ENCODE peak calls at places on chromosome 19, in eight cellular contexts. R is HCT116; Z is breast epithelium; F is GM23338; Q is effector memory CD4-positive, alpha-beta T cell; H is CD8-positive, alpha-beta T cell; V is gastrocnemius medialis; W is neural progenitor cell. A is an unnamed sample. For H3K27me3 and H3K36me3, the result is how much of the 10 kb centered on the place peaks cover.

GRCh38 chr19:34173145-34173956 is 1.0 kb downstream of the LSM14A start:
- DNase-seq in R (no peak), Z (peak), F (peak), Q (no peak), H (no peak), V (no peak), W (peak), A (no peak)

GRCh38 chr19:37877147-37877546 is 29.2 kb downstream of the WDR87 start:
- DNase-seq in R (no peak), Z (no peak), F (no peak), Q (no peak), H (no peak), V (no peak), W (no peak), A (no peak)

GRCh38 chr19:15869109-15869555 is 28.7 kb downstream of the CYP4F2 start:
- DNase-seq in R (peak), Z (no peak), F (peak), Q (no peak), H (peak), V (no peak), W (no peak), A (peak)

GRCh38 chr19:20482721-20483120 is 82.9 kb downstream of the ZNF737 start:
- DNase-seq in R (no peak), Z (no peak), F (peak), Q (no peak), H (peak), V (no peak), W (no peak), A (peak)

GRCh38 chr19:43505941-43506340 is 1.4 kb upstream of the PHLDB3 start:
- DNase-seq in R (no peak), Z (no peak), F (no peak), Q (no peak), H (no peak), V (no peak), W (no peak), A (no peak)

GRCh38 chr19:22144394-22144793 is 52.4 kb downstream of the ZNF676 start:
- DNase-seq in R (peak), Z (no peak), F (peak), Q (no peak), H (no peak), V (no peak), W (peak), A (no peak)

GRCh38 chr19:34336781-34337271 is 28.2 kb upstream of the GPI start:
- DNase-seq in R (peak), Z (no peak), F (peak), Q (peak), H (peak), V (no peak), W (peak), A (no peak)

GRCh38 chr19:45276284-45276687 is 25.2 kb downstream of the MARK4 start:
- DNase-seq in R (no peak), Z (no peak), F (no peak), Q (no peak), H (no peak), V (no peak), W (no peak), A (no peak)

GRCh38 chr19:45601524-45602522 is at the start of gene GPR4:
- DNase-seq in R (no peak), Z (no peak), F (peak), Q (no peak), H (no peak), V (no peak), W (peak), A (peak)

GRCh38 chr19:54507824-54508223 is 5.2 kb downstream of the LAIR2 start:
- DNase-seq in R (no peak), Z (no peak), F (no peak), Q (no peak), H (no peak), V (no peak), W (no peak), A (no peak)

GRCh38 chr19:30722236-30722635 is 350.1 kb downstream of the ZNF536 start:
- DNase-seq in R (no peak), Z (no peak), F (no peak), Q (no peak), H (no peak), V (no peak), W (no peak), A (no peak)

GRCh38 chr19:45729774-45730388 is 815 bp downstream of the FBXO46 start:
- DNase-seq in R (no peak), Z (no peak), F (peak), Q (no peak), H (no peak), V (no peak), W (no peak), A (no peak)

GRCh38 chr19:42253245-42254082 is 1.5 kb downstream of the ERF start:
- DNase-seq in R (no peak), Z (no peak), F (peak), Q (peak), H (no peak), V (no peak), W (peak), A (peak)

GRCh38 chr19:35790981-35791813 is 15.8 kb downstream of the ARHGAP33 start:
- DNase-seq in R (no peak), Z (no peak), F (peak), Q (no peak), H (no peak), V (no peak), W (no peak), A (peak)

GRCh38 chr19:45767881-45768643 is 990 bp downstream of the SIX5 start:
- DNase-seq in R (no peak), Z (peak), F (peak), Q (no peak), H (no peak), V (peak), W (peak), A (peak)

GRCh38 chr19:29321116-29321515 is 108.2 kb upstream of the UQCRFS1 start:
- DNase-seq in R (no peak), Z (no peak), F (no peak), Q (no peak), H (no peak), V (no peak), W (no peak), A (no peak)

GRCh38 chr19:39582891-39583625 is 19.3 kb upstream of the LGALS13 start:
- DNase-seq in R (no peak), Z (no peak), F (no peak), Q (no peak), H (no peak), V (no peak), W (no peak), A (no peak)

GRCh38 chr19:14310055-14310454 is 71.2 kb upstream of the ADGRE5 start:
- DNase-seq in R (no peak), Z (no peak), F (no peak), Q (no peak), H (no peak), V (no peak), W (no peak), A (no peak)

GRCh38 chr19:14528419-14529253 is 758 bp upstream of the TECR start:
- DNase-seq in R (no peak), Z (no peak), F (no peak), Q (no peak), H (no peak), V (no peak), W (no peak), A (no peak)

GRCh38 chr19:40273469-40274360 is 11.4 kb downstream of the AKT2 start:
- DNase-seq in R (no peak), Z (no peak), F (no peak), Q (no peak), H (no peak), V (no peak), W (no peak), A (no peak)

GRCh38 chr19:41206926-41207750 is 11.9 kb upstream of the AXL start:
- DNase-seq in R (no peak), Z (no peak), F (peak), Q (no peak), H (no peak), V (peak), W (no peak), A (no peak)

GRCh38 chr19:40347476-40348124 is 597 bp downstream of the C19orf47 start:
- DNase-seq in R (no peak), Z (no peak), F (no peak), Q (no peak), H (no peak), V (no peak), W (no peak), A (no peak)

GRCh38 chr19:38134538-38135149 is 89.4 kb downstream of the DPF1 start:
- DNase-seq in R (no peak), Z (no peak), F (peak), Q (no peak), H (no peak), V (no peak), W (peak), A (no peak)

GRCh38 chr19:42114412-42114811 is 17.8 kb downstream of the POU2F2 start:
- DNase-seq in R (no peak), Z (no peak), F (peak), Q (no peak), H (no peak), V (no peak), W (no peak), A (peak)

DNA sequence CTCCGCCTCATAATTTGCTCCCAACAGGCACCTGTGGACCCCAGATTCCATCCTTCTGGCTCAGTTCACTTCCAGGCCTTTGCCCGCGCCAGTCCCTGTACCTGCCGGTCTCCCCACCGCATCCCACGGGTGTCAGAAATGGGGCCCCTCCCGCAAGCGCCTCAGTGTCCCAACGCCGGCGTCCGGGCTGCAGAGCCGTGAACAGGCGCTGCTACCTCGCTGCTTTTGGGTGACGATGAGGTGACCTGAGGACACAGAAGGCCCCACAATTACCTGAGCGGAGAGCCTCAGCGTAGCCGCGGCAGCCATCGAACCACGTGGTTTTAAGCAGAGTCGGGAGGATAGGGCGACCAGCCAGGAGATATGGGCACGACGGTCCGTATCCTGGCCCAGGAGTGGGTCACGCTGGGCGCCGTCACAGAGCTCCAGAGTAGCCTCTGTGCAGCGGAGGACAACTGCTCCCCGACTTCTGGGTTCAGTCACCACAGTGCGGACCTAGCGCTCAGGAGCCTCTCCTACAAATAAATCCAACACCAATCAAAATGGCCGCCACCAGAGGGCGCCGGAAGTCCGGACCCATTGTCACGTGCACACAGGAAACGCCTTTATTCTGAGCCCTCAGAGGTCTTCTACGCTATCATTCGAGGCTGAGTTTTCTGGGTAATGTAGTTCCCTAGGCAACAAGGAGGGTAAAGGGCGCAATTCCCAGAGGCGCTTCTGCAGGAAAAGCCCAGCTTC is at the start of gene ZNF814:
- DNase-seq in R (no peak), Z (peak), F (peak), Q (peak), H (peak), V (peak), W (peak), A (peak)
- H3K27ac ChIP-seq in R (no peak), Z (peak), F (peak), Q (peak), H (peak), V (peak), W (peak), A (peak)

DNA sequence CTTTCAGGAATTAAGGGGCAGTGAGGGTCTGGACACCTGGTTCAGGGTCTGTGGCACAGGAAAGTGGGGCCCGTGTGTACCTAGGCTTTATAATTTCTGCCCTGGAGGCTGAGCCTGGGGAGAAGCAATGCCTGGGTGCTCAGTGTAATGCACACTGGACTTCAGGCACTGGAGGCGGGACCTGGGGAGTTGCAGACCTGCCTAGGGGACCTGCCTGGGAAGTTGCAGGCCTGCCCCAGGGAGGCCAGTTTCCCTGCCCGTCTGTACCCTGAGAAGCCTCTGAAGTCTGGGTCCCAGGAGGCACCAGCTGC is 2.5 kb upstream of the TMEM59L start:
- DNase-seq in R (no peak), Z (no peak), F (no peak), Q (no peak), H (no peak), V (no peak), W (peak), A (no peak)
- H3K27me3 ChIP-seq in R (under half), Z (under half), F (half or more), Q (half or more), H (under half), V (half or more), W (half or more), A (half or more)

DNA sequence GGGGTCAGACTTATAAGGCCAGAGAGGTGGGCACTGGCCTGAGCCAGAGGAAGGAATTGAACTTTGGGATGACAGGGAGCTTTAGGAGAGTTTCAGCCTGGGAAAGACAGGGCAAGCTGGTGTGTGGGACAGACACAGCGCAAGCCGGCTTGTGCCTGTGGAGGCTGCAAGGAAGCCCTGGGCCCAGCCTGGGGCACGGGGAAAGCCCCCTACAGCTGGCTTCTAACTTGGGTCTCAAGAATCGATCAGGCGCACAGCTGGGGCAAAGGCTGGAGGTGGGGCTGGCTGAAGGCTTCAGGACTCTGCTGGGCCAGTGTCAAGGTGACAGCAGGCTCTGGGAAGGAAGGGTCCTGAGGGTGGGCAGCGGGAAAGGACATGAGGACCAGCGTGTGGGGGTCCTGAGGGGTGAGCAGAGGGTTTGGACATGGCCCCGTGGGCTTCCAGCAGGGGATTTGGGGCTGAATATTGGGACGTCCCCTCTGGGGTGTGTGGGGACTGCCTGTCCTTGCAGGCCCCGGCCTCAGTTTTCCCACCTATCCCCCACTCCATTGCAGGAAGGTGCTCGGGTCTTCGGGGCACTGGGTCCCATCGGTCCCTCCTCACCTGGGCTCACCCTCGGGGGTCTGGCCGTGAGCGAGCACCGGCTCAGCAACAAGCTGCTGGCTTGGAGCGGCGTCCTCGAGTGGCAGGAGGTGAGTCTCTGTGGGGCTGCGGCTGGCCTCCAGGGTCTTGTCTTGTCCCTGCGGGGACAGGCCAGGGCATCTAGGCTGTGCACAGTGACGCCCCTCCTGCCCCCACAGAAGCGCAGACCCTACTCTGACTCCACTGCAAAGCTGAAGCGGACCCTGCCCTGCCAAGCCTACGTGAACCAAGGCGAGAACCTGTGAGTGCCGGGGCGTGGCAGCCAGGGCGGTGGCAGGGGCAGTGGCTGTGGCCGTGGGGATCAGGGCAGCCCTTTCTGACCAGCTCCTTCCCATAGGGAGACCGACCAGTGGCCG is 3.2 kb downstream of the PTOV1 start:
- DNase-seq in R (no peak), Z (no peak), F (no peak), Q (no peak), H (no peak), V (no peak), W (no peak), A (no peak)
- H3K36me3 ChIP-seq in R (under half), Z (under half), F (under half), Q (under half), H (under half), V (under half), W (under half), A (half or more)

DNA sequence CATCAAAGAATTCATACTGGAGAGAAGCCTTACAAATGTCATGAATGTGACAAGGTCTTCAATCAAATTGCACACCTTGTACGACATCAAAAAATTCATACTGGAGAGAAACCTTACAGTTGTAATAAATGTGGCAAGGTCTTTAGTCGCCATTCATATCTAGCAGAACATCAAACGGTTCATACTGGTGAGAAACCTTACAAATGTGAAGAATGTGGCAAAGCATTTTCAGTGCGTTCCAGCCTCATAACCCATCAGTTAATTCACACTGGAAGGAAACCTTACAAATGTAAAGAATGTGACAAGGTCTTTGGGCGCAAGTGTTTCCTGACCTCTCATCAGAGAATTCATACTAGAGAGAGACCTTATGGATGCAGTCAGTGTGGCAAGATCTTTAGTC is 13.2 kb upstream of the ZNF534 start:
- DNase-seq in R (no peak), Z (no peak), F (no peak), Q (no peak), H (no peak), V (no peak), W (no peak), A (no peak)
- H3K27ac ChIP-seq in R (no peak), Z (no peak), F (no peak), Q (no peak), H (no peak), V (no peak), W (no peak), A (no peak)

GRCh38 chr19:49357186-49357585 is 5.0 kb downstream of the TEAD2 start:
- DNase-seq in R (no peak), Z (no peak), F (no peak), Q (no peak), H (no peak), V (no peak), W (no peak), A (no peak)
- H3K27me3 ChIP-seq in R (under half), Z (under half), F (under half), Q (under half), H (under half), V (under half), W (under half), A (under half)

DNA sequence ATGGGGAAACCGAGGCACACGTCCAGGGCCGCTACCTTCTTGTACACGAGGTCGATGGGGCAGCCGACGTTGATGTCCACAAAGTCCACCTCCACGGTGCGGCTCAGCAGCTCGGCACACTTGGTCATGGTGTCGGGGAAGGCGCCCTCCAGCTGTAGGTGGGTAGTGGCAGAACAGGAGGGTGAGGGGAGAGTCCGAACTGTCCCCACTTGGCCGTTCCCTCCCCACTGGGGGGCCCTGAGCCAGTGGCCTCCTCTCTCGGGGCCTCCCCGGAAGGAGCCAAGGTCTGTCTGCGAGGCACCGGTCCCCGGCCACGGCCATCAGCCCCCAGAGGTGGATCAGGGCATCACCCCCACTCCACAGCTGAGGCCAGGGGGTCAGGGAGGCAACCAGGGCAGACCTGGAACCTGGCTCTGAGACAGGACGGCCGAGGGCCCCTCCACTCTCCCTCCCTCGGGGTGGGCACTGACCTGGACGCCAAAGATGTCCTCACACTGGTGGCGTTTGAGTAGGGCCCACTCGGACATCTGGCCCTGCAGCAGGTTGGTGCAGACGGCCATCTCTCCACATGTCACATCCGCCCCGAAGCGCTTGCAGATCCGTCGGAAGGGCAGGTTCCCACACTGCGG is 3.1 kb upstream of the PRR22 start:
- DNase-seq in R (no peak), Z (no peak), F (no peak), Q (no peak), H (no peak), V (no peak), W (no peak), A (no peak)
- H3K36me3 ChIP-seq in R (under half), Z (under half), F (under half), Q (half or more), H (under half), V (half or more), W (under half), A (half or more)

A was measured in WERI-Rb-1.